ENCODE peak calls at places on chromosomes 2 and 18, in seven cellular contexts. One of them, this sample, is unnamed.

GRCh38 chr18:32707153-32707552 is 65.7 kb downstream of the KLHL14 start:
- DNase-seq in activated T-cell treated with anti-CD3 and anti-CD28 coated beads for 24 hours: no peak
- DNase-seq in amniotic epithelial cell: no peak
- DNase-seq in IMR-90: no peak
- DNase-seq in stimulated activated CD4-positive, alpha-beta T cell treated with anti-CD3 and anti-CD28 coated beads, Interleukin-2, amount 100 ng/mL, for 4 hours: no peak
- DNase-seq in lower lobe of right lung: no peak
- DNase-seq in A549: no peak
- DNase-seq in this sample: no peak

GRCh38 chr2:224405841-224406370 is 4.0 kb upstream of the FAM124B start:
- DNase-seq in IMR-90: no peak
- DNase-seq in amniotic epithelial cell: no peak
- DNase-seq in activated T-cell treated with anti-CD3 and anti-CD28 coated beads for 24 hours: no peak
- DNase-seq in lower lobe of right lung: no peak
- DNase-seq in stimulated activated CD4-positive, alpha-beta T cell treated with anti-CD3 and anti-CD28 coated beads, Interleukin-2, amount 100 ng/mL, for 4 hours: no peak
- DNase-seq in A549: no peak
- DNase-seq in this sample: no peak

GRCh38 chr2:41495050-41495449 is 552.8 kb upstream of the PKDCC start:
- DNase-seq in lower lobe of right lung: no peak
- DNase-seq in activated T-cell treated with anti-CD3 and anti-CD28 coated beads for 24 hours: no peak
- DNase-seq in stimulated activated CD4-positive, alpha-beta T cell treated with anti-CD3 and anti-CD28 coated beads, Interleukin-2, amount 100 ng/mL, for 4 hours: no peak
- DNase-seq in amniotic epithelial cell: peak
- DNase-seq in A549: peak
- DNase-seq in IMR-90: no peak
- DNase-seq in this sample: no peak

GRCh38 chr2:188518391-188518790 is 226.7 kb downstream of the GULP1 start:
- DNase-seq in lower lobe of right lung: no peak
- DNase-seq in amniotic epithelial cell: peak
- DNase-seq in activated T-cell treated with anti-CD3 and anti-CD28 coated beads for 24 hours: no peak
- DNase-seq in IMR-90: peak
- DNase-seq in A549: no peak
- DNase-seq in stimulated activated CD4-positive, alpha-beta T cell treated with anti-CD3 and anti-CD28 coated beads, Interleukin-2, amount 100 ng/mL, for 4 hours: no peak
- DNase-seq in this sample: no peak

GRCh38 chr18:55587341-55588000 is 521 bp downstream of the TCF4 start:
- DNase-seq in IMR-90: peak
- DNase-seq in A549: no peak
- DNase-seq in activated T-cell treated with anti-CD3 and anti-CD28 coated beads for 24 hours: no peak
- DNase-seq in stimulated activated CD4-positive, alpha-beta T cell treated with anti-CD3 and anti-CD28 coated beads, Interleukin-2, amount 100 ng/mL, for 4 hours: no peak
- DNase-seq in lower lobe of right lung: no peak
- DNase-seq in amniotic epithelial cell: peak
- DNase-seq in this sample: peak

GRCh38 chr18:75958683-75959082 is 531.2 kb upstream of the SMIM21 start:
- DNase-seq in activated T-cell treated with anti-CD3 and anti-CD28 coated beads for 24 hours: no peak
- DNase-seq in stimulated activated CD4-positive, alpha-beta T cell treated with anti-CD3 and anti-CD28 coated beads, Interleukin-2, amount 100 ng/mL, for 4 hours: no peak
- DNase-seq in lower lobe of right lung: no peak
- DNase-seq in A549: no peak
- DNase-seq in amniotic epithelial cell: no peak
- DNase-seq in IMR-90: no peak
- DNase-seq in this sample: no peak

GRCh38 chr2:147030966-147031760 is 813.7 kb upstream of the ACVR2A start:
- DNase-seq in amniotic epithelial cell: peak
- DNase-seq in activated T-cell treated with anti-CD3 and anti-CD28 coated beads for 24 hours: no peak
- DNase-seq in stimulated activated CD4-positive, alpha-beta T cell treated with anti-CD3 and anti-CD28 coated beads, Interleukin-2, amount 100 ng/mL, for 4 hours: no peak
- DNase-seq in IMR-90: peak
- DNase-seq in lower lobe of right lung: no peak
- DNase-seq in A549: no peak
- DNase-seq in this sample: no peak

GRCh38 chr2:9260411-9261037 is 53.9 kb downstream of the ASAP2 start:
- DNase-seq in A549: no peak
- DNase-seq in amniotic epithelial cell: no peak
- DNase-seq in activated T-cell treated with anti-CD3 and anti-CD28 coated beads for 24 hours: no peak
- DNase-seq in lower lobe of right lung: no peak
- DNase-seq in stimulated activated CD4-positive, alpha-beta T cell treated with anti-CD3 and anti-CD28 coated beads, Interleukin-2, amount 100 ng/mL, for 4 hours: no peak
- DNase-seq in IMR-90: no peak
- DNase-seq in this sample: peak

GRCh38 chr2:233471291-233472035 is 95.1 kb downstream of the USP40 start:
- DNase-seq in stimulated activated CD4-positive, alpha-beta T cell treated with anti-CD3 and anti-CD28 coated beads, Interleukin-2, amount 100 ng/mL, for 4 hours: no peak
- DNase-seq in activated T-cell treated with anti-CD3 and anti-CD28 coated beads for 24 hours: no peak
- DNase-seq in amniotic epithelial cell: no peak
- DNase-seq in IMR-90: no peak
- DNase-seq in A549: no peak
- DNase-seq in lower lobe of right lung: no peak
- DNase-seq in this sample: no peak

GRCh38 chr2:146523218-146523617 is 1321.6 kb upstream of the ACVR2A start:
- DNase-seq in activated T-cell treated with anti-CD3 and anti-CD28 coated beads for 24 hours: no peak
- DNase-seq in lower lobe of right lung: no peak
- DNase-seq in amniotic epithelial cell: peak
- DNase-seq in A549: no peak
- DNase-seq in stimulated activated CD4-positive, alpha-beta T cell treated with anti-CD3 and anti-CD28 coated beads, Interleukin-2, amount 100 ng/mL, for 4 hours: no peak
- DNase-seq in IMR-90: peak
- DNase-seq in this sample: no peak

GRCh38 chr2:216222650-216223352 is 113.7 kb downstream of the XRCC5 start:
- DNase-seq in activated T-cell treated with anti-CD3 and anti-CD28 coated beads for 24 hours: no peak
- DNase-seq in lower lobe of right lung: no peak
- DNase-seq in amniotic epithelial cell: peak
- DNase-seq in IMR-90: peak
- DNase-seq in A549: peak
- DNase-seq in stimulated activated CD4-positive, alpha-beta T cell treated with anti-CD3 and anti-CD28 coated beads, Interleukin-2, amount 100 ng/mL, for 4 hours: no peak
- DNase-seq in this sample: no peak

GRCh38 chr2:139686205-139686604 is 906.0 kb upstream of the NXPH2 start:
- DNase-seq in IMR-90: no peak
- DNase-seq in A549: no peak
- DNase-seq in activated T-cell treated with anti-CD3 and anti-CD28 coated beads for 24 hours: no peak
- DNase-seq in stimulated activated CD4-positive, alpha-beta T cell treated with anti-CD3 and anti-CD28 coated beads, Interleukin-2, amount 100 ng/mL, for 4 hours: no peak
- DNase-seq in lower lobe of right lung: no peak
- DNase-seq in amniotic epithelial cell: no peak
- DNase-seq in this sample: no peak

GRCh38 chr2:147521936-147522335 is 322.9 kb upstream of the ACVR2A start:
- DNase-seq in activated T-cell treated with anti-CD3 and anti-CD28 coated beads for 24 hours: no peak
- DNase-seq in stimulated activated CD4-positive, alpha-beta T cell treated with anti-CD3 and anti-CD28 coated beads, Interleukin-2, amount 100 ng/mL, for 4 hours: no peak
- DNase-seq in lower lobe of right lung: no peak
- DNase-seq in A549: no peak
- DNase-seq in IMR-90: no peak
- DNase-seq in amniotic epithelial cell: no peak
- DNase-seq in this sample: no peak

GRCh38 chr2:216155954-216156353 is 46.8 kb downstream of the XRCC5 start:
- DNase-seq in stimulated activated CD4-positive, alpha-beta T cell treated with anti-CD3 and anti-CD28 coated beads, Interleukin-2, amount 100 ng/mL, for 4 hours: no peak
- DNase-seq in amniotic epithelial cell: no peak
- DNase-seq in A549: peak
- DNase-seq in lower lobe of right lung: no peak
- DNase-seq in activated T-cell treated with anti-CD3 and anti-CD28 coated beads for 24 hours: no peak
- DNase-seq in IMR-90: peak
- DNase-seq in this sample: no peak

GRCh38 chr2:159801925-159802324 is 3.9 kb upstream of the CD302 start:
- DNase-seq in lower lobe of right lung: no peak
- DNase-seq in amniotic epithelial cell: no peak
- DNase-seq in IMR-90: no peak
- DNase-seq in stimulated activated CD4-positive, alpha-beta T cell treated with anti-CD3 and anti-CD28 coated beads, Interleukin-2, amount 100 ng/mL, for 4 hours: no peak
- DNase-seq in A549: no peak
- DNase-seq in activated T-cell treated with anti-CD3 and anti-CD28 coated beads for 24 hours: no peak
- DNase-seq in this sample: peak

GRCh38 chr2:226447896-226448295 is 351.7 kb downstream of the IRS1 start:
- DNase-seq in A549: no peak
- DNase-seq in lower lobe of right lung: no peak
- DNase-seq in activated T-cell treated with anti-CD3 and anti-CD28 coated beads for 24 hours: no peak
- DNase-seq in stimulated activated CD4-positive, alpha-beta T cell treated with anti-CD3 and anti-CD28 coated beads, Interleukin-2, amount 100 ng/mL, for 4 hours: no peak
- DNase-seq in IMR-90: peak
- DNase-seq in amniotic epithelial cell: no peak
- DNase-seq in this sample: no peak

GRCh38 chr2:158463496-158464095 is 6.8 kb downstream of the PKP4 start:
- DNase-seq in activated T-cell treated with anti-CD3 and anti-CD28 coated beads for 24 hours: no peak
- DNase-seq in amniotic epithelial cell: peak
- DNase-seq in IMR-90: no peak
- DNase-seq in A549: no peak
- DNase-seq in stimulated activated CD4-positive, alpha-beta T cell treated with anti-CD3 and anti-CD28 coated beads, Interleukin-2, amount 100 ng/mL, for 4 hours: no peak
- DNase-seq in lower lobe of right lung: no peak
- DNase-seq in this sample: no peak

This sample was measured in Ammon's horn.